ENCODE peak calls at places on chromosomes 6 and 20, in six cellular contexts. P is fibroblast of lung, B is EL, N is AG10803, F is nephron progenitor cell, D is astrocyte of the hippocampus. G is an unnamed sample.

GRCh38 chr6:53189554-53189953 is 40.9 kb upstream of the GCM1 start:
- DNase-seq in P (no peak), B (no peak), N (peak), F (no peak), D (peak), G (no peak)

GRCh38 chr6:70152786-70153185 is 150.1 kb downstream of the COL9A1 start:
- DNase-seq in P (no peak), B (no peak), N (no peak), F (no peak), D (no peak), G (no peak)

GRCh38 chr6:7071405-7071804 is 36.4 kb upstream of the RREB1 start:
- DNase-seq in P (no peak), B (no peak), N (no peak), F (no peak), D (no peak), G (no peak)

GRCh38 chr6:112980676-112981075 is 633.5 kb downstream of the RFPL4B start:
- DNase-seq in P (no peak), B (no peak), N (no peak), F (no peak), D (no peak), G (no peak)

GRCh38 chr20:34365765-34366213 is 2.7 kb downstream of the ITCH start:
- DNase-seq in P (no peak), B (no peak), N (no peak), F (no peak), D (no peak), G (no peak)

GRCh38 chr6:106082735-106083398 is 3.3 kb upstream of the PRDM1 start:
- DNase-seq in P (peak), B (peak), N (peak), F (no peak), D (no peak), G (no peak)

GRCh38 chr6:140845666-140846065 is 1287.1 kb upstream of the GJE1 start:
- DNase-seq in P (no peak), B (no peak), N (peak), F (no peak), D (no peak), G (no peak)

GRCh38 chr20:41927189-41927588 is 309.0 kb upstream of the CHD6 start:
- DNase-seq in P (no peak), B (no peak), N (no peak), F (no peak), D (no peak), G (no peak)

GRCh38 chr6:145345094-145345493 is 390.2 kb downstream of the EPM2A start:
- DNase-seq in P (no peak), B (peak), N (no peak), F (no peak), D (no peak), G (no peak)

GRCh38 chr6:158475344-158476302 is 84.3 kb upstream of the TMEM181 start:
- DNase-seq in P (peak), B (peak), N (peak), F (no peak), D (peak), G (no peak)

GRCh38 chr6:169291639-169292339 is 38.1 kb upstream of the THBS2 start:
- DNase-seq in P (no peak), B (peak), N (no peak), F (no peak), D (no peak), G (no peak)

GRCh38 chr20:20664795-20665194 is 47.6 kb downstream of the RALGAPA2 start:
- DNase-seq in P (peak), B (no peak), N (no peak), F (peak), D (peak), G (no peak)

GRCh38 chr20:63224272-63225081 is 8.5 kb upstream of the YTHDF1 start:
- DNase-seq in P (peak), B (peak), N (peak), F (no peak), D (peak), G (peak)

GRCh38 chr6:146359123-146359522 is 184.5 kb upstream of the RAB32 start:
- DNase-seq in P (no peak), B (no peak), N (peak), F (no peak), D (no peak), G (no peak)

GRCh38 chr6:38117281-38117680 is 297.8 kb downstream of the ZFAND3 start:
- DNase-seq in P (no peak), B (peak), N (peak), F (no peak), D (no peak), G (no peak)

G was measured in ecto neural progenitor cell.